ENCODE peak calls at places on chromosomes 1 and 21, in nine cellular contexts. One of them, this sample, is unnamed. For H3K4me1, the result is how much of the 10 kb centered on the place peaks cover.

GRCh38 chr1:244118087-244118761 is 67.1 kb downstream of the ZBTB18 start:
- DNase-seq in HCT116: no peak
- DNase-seq in GM23248: peak
- DNase-seq in MM.1S: no peak
- DNase-seq in neural progenitor cell: no peak
- DNase-seq in GM23338: no peak
- DNase-seq in SK-N-SH: peak
- DNase-seq in hepatocyte: no peak
- DNase-seq in PC-3: no peak
- DNase-seq in this sample: no peak

GRCh38 chr1:16134906-16135305 is 21.0 kb downstream of the EPHA2 start:
- DNase-seq in HCT116: no peak
- DNase-seq in GM23248: no peak
- DNase-seq in MM.1S: no peak
- DNase-seq in neural progenitor cell: no peak
- DNase-seq in GM23338: no peak
- DNase-seq in SK-N-SH: no peak
- DNase-seq in hepatocyte: no peak
- DNase-seq in PC-3: no peak
- DNase-seq in this sample: no peak

GRCh38 chr1:240091614-240092300 is at the start of gene FMN2:
- DNase-seq in HCT116: no peak
- DNase-seq in GM23248: peak
- DNase-seq in MM.1S: peak
- DNase-seq in neural progenitor cell: peak
- DNase-seq in GM23338: peak
- DNase-seq in SK-N-SH: peak
- DNase-seq in hepatocyte: peak
- DNase-seq in PC-3: peak
- DNase-seq in this sample: no peak

GRCh38 chr1:66085600-66085999 is 292.9 kb downstream of the PDE4B start:
- DNase-seq in HCT116: no peak
- DNase-seq in GM23248: no peak
- DNase-seq in MM.1S: no peak
- DNase-seq in neural progenitor cell: no peak
- DNase-seq in GM23338: no peak
- DNase-seq in SK-N-SH: no peak
- DNase-seq in hepatocyte: no peak
- DNase-seq in PC-3: no peak
- DNase-seq in this sample: no peak

GRCh38 chr1:113530021-113530420 is 139.7 kb downstream of the MAGI3 start:
- DNase-seq in HCT116: no peak
- DNase-seq in GM23248: no peak
- DNase-seq in MM.1S: no peak
- DNase-seq in neural progenitor cell: no peak
- DNase-seq in GM23338: no peak
- DNase-seq in SK-N-SH: no peak
- DNase-seq in hepatocyte: no peak
- DNase-seq in PC-3: no peak
- DNase-seq in this sample: no peak

GRCh38 chr21:46294647-46295176 is 8.6 kb downstream of the YBEY start:
- DNase-seq in HCT116: no peak
- DNase-seq in GM23248: peak
- DNase-seq in MM.1S: no peak
- DNase-seq in neural progenitor cell: no peak
- DNase-seq in GM23338: no peak
- DNase-seq in SK-N-SH: peak
- DNase-seq in hepatocyte: no peak
- DNase-seq in PC-3: no peak
- DNase-seq in this sample: no peak

GRCh38 chr1:213761845-213762407 is 225.8 kb upstream of the PROX1 start:
- DNase-seq in HCT116: no peak
- DNase-seq in GM23248: peak
- DNase-seq in MM.1S: no peak
- DNase-seq in neural progenitor cell: no peak
- DNase-seq in GM23338: peak
- DNase-seq in SK-N-SH: no peak
- DNase-seq in hepatocyte: no peak
- DNase-seq in PC-3: peak
- DNase-seq in this sample: no peak

GRCh38 chr1:147223740-147224615 is 1.2 kb downstream of the FMO5 start:
- DNase-seq in HCT116: no peak
- DNase-seq in GM23248: no peak
- DNase-seq in MM.1S: no peak
- DNase-seq in neural progenitor cell: no peak
- DNase-seq in GM23338: peak
- DNase-seq in SK-N-SH: no peak
- DNase-seq in hepatocyte: no peak
- DNase-seq in PC-3: no peak
- DNase-seq in this sample: no peak

GRCh38 chr1:44832068-44832700 is 10.9 kb downstream of the PTCH2 start:
- DNase-seq in HCT116: no peak
- DNase-seq in GM23248: no peak
- DNase-seq in MM.1S: no peak
- DNase-seq in neural progenitor cell: no peak
- DNase-seq in GM23338: peak
- DNase-seq in SK-N-SH: peak
- DNase-seq in hepatocyte: no peak
- DNase-seq in PC-3: no peak
- DNase-seq in this sample: no peak

GRCh38 chr1:228781161-228781771 is 46.0 kb downstream of the RHOU start:
- DNase-seq in HCT116: no peak
- DNase-seq in GM23248: peak
- DNase-seq in MM.1S: no peak
- DNase-seq in neural progenitor cell: peak
- DNase-seq in GM23338: peak
- DNase-seq in SK-N-SH: peak
- DNase-seq in hepatocyte: peak
- DNase-seq in PC-3: no peak
- DNase-seq in this sample: no peak

GRCh38 chr1:109250454-109251276 is 1.3 kb downstream of the CELSR2 start:
- DNase-seq in HCT116: no peak
- DNase-seq in GM23248: no peak
- DNase-seq in MM.1S: no peak
- DNase-seq in neural progenitor cell: no peak
- DNase-seq in GM23338: no peak
- DNase-seq in SK-N-SH: peak
- DNase-seq in hepatocyte: no peak
- DNase-seq in PC-3: no peak
- DNase-seq in this sample: no peak

GRCh38 chr21:35147439-35147838 is 98.3 kb upstream of the RUNX1 start:
- DNase-seq in HCT116: no peak
- DNase-seq in GM23248: no peak
- DNase-seq in MM.1S: no peak
- DNase-seq in neural progenitor cell: no peak
- DNase-seq in GM23338: no peak
- DNase-seq in SK-N-SH: no peak
- DNase-seq in hepatocyte: no peak
- DNase-seq in PC-3: peak
- DNase-seq in this sample: no peak

GRCh38 chr1:171486048-171486519 is 754 bp downstream of the PRRC2C start:
- DNase-seq in HCT116: peak
- DNase-seq in GM23248: peak
- DNase-seq in MM.1S: peak
- DNase-seq in neural progenitor cell: no peak
- DNase-seq in GM23338: peak
- DNase-seq in SK-N-SH: no peak
- DNase-seq in hepatocyte: no peak
- DNase-seq in PC-3: peak
- DNase-seq in this sample: peak

GRCh38 chr1:185151215-185151614 is 5.5 kb downstream of the TRMT1L start:
- DNase-seq in HCT116: no peak
- DNase-seq in GM23248: no peak
- DNase-seq in MM.1S: no peak
- DNase-seq in neural progenitor cell: no peak
- DNase-seq in GM23338: no peak
- DNase-seq in SK-N-SH: no peak
- DNase-seq in hepatocyte: no peak
- DNase-seq in PC-3: no peak
- DNase-seq in this sample: no peak

GRCh38 chr1:168613689-168614655 is 37.6 kb downstream of the XCL1 start:
- DNase-seq in HCT116: no peak
- DNase-seq in GM23248: no peak
- DNase-seq in MM.1S: no peak
- DNase-seq in neural progenitor cell: peak
- DNase-seq in GM23338: no peak
- DNase-seq in SK-N-SH: peak
- DNase-seq in hepatocyte: no peak
- DNase-seq in PC-3: no peak
- DNase-seq in this sample: no peak

GRCh38 chr1:211610779-211611556 is 32.0 kb upstream of the SLC30A1 start:
- DNase-seq in HCT116: no peak
- DNase-seq in GM23248: peak
- DNase-seq in MM.1S: no peak
- DNase-seq in neural progenitor cell: no peak
- DNase-seq in GM23338: no peak
- DNase-seq in SK-N-SH: peak
- DNase-seq in hepatocyte: no peak
- DNase-seq in PC-3: no peak
- DNase-seq in this sample: no peak

GRCh38 chr1:26031196-26031902 is 9.8 kb downstream of the EXTL1 start:
- DNase-seq in HCT116: no peak
- DNase-seq in GM23248: peak
- DNase-seq in MM.1S: no peak
- DNase-seq in neural progenitor cell: no peak
- DNase-seq in GM23338: no peak
- DNase-seq in SK-N-SH: no peak
- DNase-seq in hepatocyte: no peak
- DNase-seq in PC-3: no peak
- DNase-seq in this sample: no peak

GRCh38 chr1:94936861-94937620 is 10.1 kb upstream of the CNN3 start:
- DNase-seq in HCT116: no peak
- DNase-seq in GM23248: peak
- DNase-seq in MM.1S: no peak
- DNase-seq in neural progenitor cell: no peak
- DNase-seq in GM23338: peak
- DNase-seq in SK-N-SH: no peak
- DNase-seq in hepatocyte: no peak
- DNase-seq in PC-3: no peak
- DNase-seq in this sample: no peak

GRCh38 chr1:40530735-40531380 is 579 bp upstream of the ZNF684 start:
- DNase-seq in HCT116: no peak
- DNase-seq in GM23248: peak
- DNase-seq in MM.1S: no peak
- DNase-seq in neural progenitor cell: no peak
- DNase-seq in GM23338: peak
- DNase-seq in SK-N-SH: peak
- DNase-seq in hepatocyte: no peak
- DNase-seq in PC-3: no peak
- DNase-seq in this sample: no peak
- TF ChIP-seq EZH2phosphoT487 in HCT116: no peak
- TF ChIP-seq EZH2phosphoT487 in GM23248: no peak
- TF ChIP-seq EZH2phosphoT487 in MM.1S: no peak
- TF ChIP-seq EZH2phosphoT487 in neural progenitor cell: no peak
- TF ChIP-seq EZH2phosphoT487 in GM23338: no peak
- TF ChIP-seq EZH2phosphoT487 in SK-N-SH: no peak
- TF ChIP-seq EZH2phosphoT487 in hepatocyte: no peak
- TF ChIP-seq EZH2phosphoT487 in PC-3: no peak
- TF ChIP-seq EZH2phosphoT487 in this sample: no peak

GRCh38 chr1:27528701-27529637 is 39.0 kb upstream of the WASF2 start:
- DNase-seq in HCT116: no peak
- DNase-seq in GM23248: peak
- DNase-seq in MM.1S: no peak
- DNase-seq in neural progenitor cell: peak
- DNase-seq in GM23338: peak
- DNase-seq in SK-N-SH: no peak
- DNase-seq in hepatocyte: peak
- DNase-seq in PC-3: no peak
- DNase-seq in this sample: no peak

GRCh38 chr1:27529638-27530018 is 39.7 kb upstream of the WASF2 start:
- DNase-seq in HCT116: no peak
- DNase-seq in GM23248: no peak
- DNase-seq in MM.1S: no peak
- DNase-seq in neural progenitor cell: no peak
- DNase-seq in GM23338: no peak
- DNase-seq in SK-N-SH: no peak
- DNase-seq in hepatocyte: no peak
- DNase-seq in PC-3: no peak
- DNase-seq in this sample: no peak

GRCh38 chr1:27532119-27532695 is 42.2 kb upstream of the WASF2 start:
- DNase-seq in HCT116: no peak
- DNase-seq in GM23248: no peak
- DNase-seq in MM.1S: no peak
- DNase-seq in neural progenitor cell: no peak
- DNase-seq in GM23338: no peak
- DNase-seq in SK-N-SH: no peak
- DNase-seq in hepatocyte: no peak
- DNase-seq in PC-3: no peak
- DNase-seq in this sample: no peak

GRCh38 chr1:27527857-27528700 is 38.1 kb upstream of the WASF2 start:
- DNase-seq in HCT116: no peak
- DNase-seq in GM23248: peak
- DNase-seq in MM.1S: peak
- DNase-seq in neural progenitor cell: peak
- DNase-seq in GM23338: peak
- DNase-seq in SK-N-SH: peak
- DNase-seq in hepatocyte: peak
- DNase-seq in PC-3: peak
- DNase-seq in this sample: peak

DNA sequence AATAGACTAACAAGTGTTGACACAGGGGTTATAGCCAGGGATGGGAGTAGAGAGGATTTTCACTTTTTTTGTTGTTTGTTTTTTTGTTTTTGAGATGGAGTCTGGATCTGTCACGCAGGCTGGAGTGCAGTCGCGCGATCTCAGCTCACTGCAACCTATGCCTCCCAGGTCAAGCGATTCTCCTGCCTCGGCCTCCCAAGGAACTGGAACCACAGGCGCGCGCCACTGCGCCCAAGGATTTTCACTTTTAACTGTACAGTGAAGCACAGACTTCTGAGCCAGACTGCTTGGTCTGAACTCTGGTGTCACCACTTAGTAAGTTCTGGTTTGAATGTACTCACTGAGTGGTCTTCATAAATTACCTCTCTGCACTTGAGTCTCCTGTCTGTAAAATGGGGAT is 40.2 kb upstream of the WASF2 start:
- DNase-seq in HCT116: no peak
- DNase-seq in GM23248: no peak
- DNase-seq in MM.1S: no peak
- DNase-seq in neural progenitor cell: no peak
- DNase-seq in GM23338: no peak
- DNase-seq in SK-N-SH: no peak
- DNase-seq in hepatocyte: no peak
- DNase-seq in PC-3: no peak
- DNase-seq in this sample: no peak
- H3K4me1 ChIP-seq in HCT116: under half
- H3K4me1 ChIP-seq in GM23248: under half
- H3K4me1 ChIP-seq in MM.1S: under half
- H3K4me1 ChIP-seq in neural progenitor cell: under half
- H3K4me1 ChIP-seq in GM23338: under half
- H3K4me1 ChIP-seq in SK-N-SH: under half
- H3K4me1 ChIP-seq in hepatocyte: under half
- H3K4me1 ChIP-seq in PC-3: under half
- H3K4me1 ChIP-seq in this sample: under half

GRCh38 chr1:90831910-90832309 is 114.8 kb upstream of the BARHL2 start:
- DNase-seq in HCT116: no peak
- DNase-seq in GM23248: no peak
- DNase-seq in MM.1S: no peak
- DNase-seq in neural progenitor cell: no peak
- DNase-seq in GM23338: no peak
- DNase-seq in SK-N-SH: no peak
- DNase-seq in hepatocyte: no peak
- DNase-seq in PC-3: no peak
- DNase-seq in this sample: no peak
- H2AFZ ChIP-seq in HCT116: no peak
- H2AFZ ChIP-seq in GM23248: no peak
- H2AFZ ChIP-seq in MM.1S: no peak
- H2AFZ ChIP-seq in neural progenitor cell: no peak
- H2AFZ ChIP-seq in GM23338: no peak
- H2AFZ ChIP-seq in SK-N-SH: no peak
- H2AFZ ChIP-seq in hepatocyte: no peak
- H2AFZ ChIP-seq in PC-3: no peak
- H2AFZ ChIP-seq in this sample: no peak

GRCh38 chr1:10626781-10627410 is 152.1 kb downstream of the PEX14 start:
- DNase-seq in HCT116: no peak
- DNase-seq in GM23248: no peak
- DNase-seq in MM.1S: no peak
- DNase-seq in neural progenitor cell: no peak
- DNase-seq in GM23338: no peak
- DNase-seq in SK-N-SH: no peak
- DNase-seq in hepatocyte: no peak
- DNase-seq in PC-3: no peak
- DNase-seq in this sample: no peak
- TF ChIP-seq EZH2phosphoT487 in HCT116: no peak
- TF ChIP-seq EZH2phosphoT487 in GM23248: no peak
- TF ChIP-seq EZH2phosphoT487 in MM.1S: no peak
- TF ChIP-seq EZH2phosphoT487 in neural progenitor cell: no peak
- TF ChIP-seq EZH2phosphoT487 in GM23338: no peak
- TF ChIP-seq EZH2phosphoT487 in SK-N-SH: no peak
- TF ChIP-seq EZH2phosphoT487 in hepatocyte: no peak
- TF ChIP-seq EZH2phosphoT487 in PC-3: no peak
- TF ChIP-seq EZH2phosphoT487 in this sample: no peak